ENCODE peak calls at places on chromosomes 6 and 20, in six cellular contexts. F, Z, B, X, O and D are unnamed samples.

GRCh38 chr6:142568857-142569597 is 267.2 kb downstream of the ADGRG6 start:
- DNase-seq in B (no peak), O (no peak), X (no peak), F (no peak), Z (no peak), D (no peak)

GRCh38 chr6:11403035-11403601 is 134.4 kb upstream of the TMEM170B start:
- DNase-seq in Z (no peak), X (no peak), O (no peak), F (no peak), B (no peak), D (no peak)

GRCh38 chr6:63571382-63571882 is 848 bp upstream of the LOC128125822 start:
- DNase-seq in F (peak; percentile 52), B (no peak), Z (peak; percentile 82), O (peak; percentile 71), X (no peak), D (no peak)

GRCh38 chr6:143805832-143806281 is 37.3 kb upstream of the LTV1 start:
- DNase-seq in Z (no peak), O (no peak), B (no peak), F (no peak), X (no peak), D (no peak)

GRCh38 chr6:22062807-22063408 is 233.9 kb downstream of the PRL start:
- DNase-seq in O (peak; percentile 63), F (no peak), X (peak; percentile 58), B (peak; percentile 46), Z (peak; percentile 85), D (no peak)

GRCh38 chr20:56689318-56689717 is 60.2 kb downstream of the TFAP2C start:
- DNase-seq in O (no peak), F (no peak), Z (no peak), X (no peak), B (no peak), D (no peak)

GRCh38 chr6:3323696-3324261 is 65.0 kb downstream of the PSMG4 start:
- DNase-seq in F (no peak), X (no peak), O (no peak), Z (no peak), B (no peak), D (peak; percentile 70)

GRCh38 chr6:116512155-116512559 is 718 bp downstream of the CALHM5 start:
- DNase-seq in F (no peak), O (no peak), X (no peak), B (no peak), Z (no peak), D (no peak)

GRCh38 chr20:55855052-55855451 is 150.3 kb downstream of the CBLN4 start:
- DNase-seq in B (no peak), X (no peak), Z (no peak), F (no peak), O (no peak), D (no peak)

GRCh38 chr20:51608060-51608459 is 65.5 kb upstream of the NFATC2 start:
- DNase-seq in Z (no peak), O (no peak), X (no peak), F (no peak), B (no peak), D (no peak)

GRCh38 chr6:28011716-28012115 is 54.7 kb downstream of the OR2B6 start:
- DNase-seq in F (no peak), B (no peak), Z (no peak), X (no peak), O (no peak), D (no peak)

GRCh38 chr20:35271073-35271882 is 6.6 kb downstream of the MMP24OS start:
- DNase-seq in X (no peak), O (no peak), Z (no peak), B (no peak), F (no peak), D (no peak)